ENCODE peak calls at places on chromosomes 6 and 20, in five cellular contexts. O, G, H, K and N are unnamed samples.

GRCh38 chr6:135883045-135883444 is 31.5 kb downstream of the PDE7B start:
- DNase-seq in O (no peak), G (no peak), H (no peak), K (no peak), N (no peak)

GRCh38 chr6:121668259-121668658 is 232.8 kb downstream of the GJA1 start:
- DNase-seq in O (no peak), G (no peak), H (no peak), K (no peak), N (no peak)

GRCh38 chr20:34824861-34825529 is 456 bp downstream of the NCOA6 start:
- DNase-seq in O (peak), G (peak), H (peak), K (no peak), N (peak)

GRCh38 chr6:21227486-21227885 is 366.1 kb upstream of the SOX4 start:
- DNase-seq in O (no peak), G (no peak), H (no peak), K (no peak), N (no peak)

GRCh38 chr20:3471397-3472021 is 691 bp downstream of the ATRN start:
- DNase-seq in O (no peak), G (no peak), H (no peak), K (no peak), N (no peak)

GRCh38 chr6:170201361-170201760 is 89.5 kb downstream of the DLL1 start:
- DNase-seq in O (no peak), G (no peak), H (no peak), K (no peak), N (no peak)

GRCh38 chr6:136088693-136089092 is 161.4 kb downstream of the MTFR2 start:
- DNase-seq in O (no peak), G (no peak), H (no peak), K (no peak), N (no peak)

GRCh38 chr6:164039954-164040375 is 625.4 kb downstream of the QKI start:
- DNase-seq in O (peak), G (peak), H (no peak), K (no peak), N (no peak)

GRCh38 chr6:158377866-158378265 is 65.6 kb downstream of the TULP4 start:
- DNase-seq in O (peak), G (no peak), H (no peak), K (no peak), N (no peak)

GRCh38 chr20:14860410-14860814 is 523.0 kb upstream of the FLRT3 start:
- DNase-seq in O (no peak), G (no peak), H (no peak), K (no peak), N (no peak)

GRCh38 chr20:35837577-35838195 is 65.9 kb downstream of the PHF20 start:
- DNase-seq in O (no peak), G (no peak), H (no peak), K (no peak), N (no peak)

GRCh38 chr20:12354725-12355124 is 437.0 kb downstream of the BTBD3 start:
- DNase-seq in O (peak), G (no peak), H (no peak), K (no peak), N (no peak)

GRCh38 chr6:111759836-111760785 is 113.1 kb downstream of the FYN start:
- DNase-seq in O (no peak), G (no peak), H (no peak), K (no peak), N (no peak)

GRCh38 chr6:41642960-41643898 is 5.0 kb downstream of the MDFI start:
- DNase-seq in O (no peak), G (no peak), H (no peak), K (no peak), N (no peak)

GRCh38 chr6:44022296-44022661 is 105.0 kb downstream of the MRPL14 start:
- DNase-seq in O (no peak), G (no peak), H (no peak), K (peak), N (no peak)

GRCh38 chr20:642398-643174 is 10.4 kb downstream of the SRXN1 start:
- DNase-seq in O (peak), G (peak), H (peak), K (no peak), N (no peak)

GRCh38 chr6:139129284-139129683 is 5.6 kb upstream of the HECA start:
- DNase-seq in O (no peak), G (no peak), H (no peak), K (no peak), N (no peak)

GRCh38 chr6:44452725-44453124 is 65.2 kb downstream of the CDC5L start:
- DNase-seq in O (no peak), G (no peak), H (no peak), K (no peak), N (no peak)

GRCh38 chr6:33433560-33434191 is 13.8 kb downstream of the SYNGAP1 start:
- DNase-seq in O (no peak), G (peak), H (no peak), K (no peak), N (no peak)

GRCh38 chr20:53706511-53707031 is 112.9 kb upstream of the ZNF217 start:
- DNase-seq in O (no peak), G (no peak), H (no peak), K (no peak), N (peak)

GRCh38 chr20:57586370-57586793 is 25.5 kb downstream of the PCK1 start:
- DNase-seq in O (no peak), G (no peak), H (no peak), K (no peak), N (no peak)

GRCh38 chr6:137867685-137868509 is 838 bp downstream of the TNFAIP3 start:
- DNase-seq in O (peak), G (no peak), H (no peak), K (no peak), N (no peak)

GRCh38 chr20:62236674-62236996 is 1.7 kb upstream of the OSBPL2 start:
- DNase-seq in O (no peak), G (no peak), H (no peak), K (no peak), N (no peak)

GRCh38 chr6:143594647-143595046 is 83.1 kb upstream of the PHACTR2 start:
- DNase-seq in O (no peak), G (no peak), H (no peak), K (no peak), N (no peak)

GRCh38 chr6:122778961-122779671 is 400 bp upstream of the FABP7 start:
- DNase-seq in O (no peak), G (no peak), H (no peak), K (no peak), N (no peak)

GRCh38 chr6:101883398-101883975 is 490.0 kb downstream of the GRIK2 start:
- DNase-seq in O (no peak), G (no peak), H (no peak), K (no peak), N (no peak)

GRCh38 chr6:82773061-82773717 is 292.5 kb downstream of the UBE3D start:
- DNase-seq in O (no peak), G (no peak), H (no peak), K (no peak), N (no peak)

GRCh38 chr6:16547586-16547985 is 213.7 kb downstream of the ATXN1 start:
- DNase-seq in O (no peak), G (no peak), H (no peak), K (no peak), N (no peak)

GRCh38 chr6:26575494-26575939 is 21.2 kb upstream of the ABT1 start:
- DNase-seq in O (no peak), G (no peak), H (no peak), K (no peak), N (no peak)

GRCh38 chr6:12312736-12313135 is 22.6 kb downstream of the EDN1 start:
- DNase-seq in O (no peak), G (no peak), H (no peak), K (no peak), N (no peak)

GRCh38 chr6:27177454-27178000 is 70.0 kb upstream of the PRSS16 start:
- DNase-seq in O (peak), G (peak), H (peak), K (peak), N (peak)

GRCh38 chr6:115591973-115592486 is 468.7 kb downstream of the FRK start:
- DNase-seq in O (no peak), G (no peak), H (no peak), K (no peak), N (no peak)

GRCh38 chr20:32672982-32673727 is 586 bp downstream of the C20orf203 start:
- DNase-seq in O (no peak), G (peak), H (no peak), K (no peak), N (peak)

GRCh38 chr6:90263653-90264052 is 33.0 kb downstream of the BACH2 start:
- DNase-seq in O (no peak), G (no peak), H (no peak), K (no peak), N (no peak)

GRCh38 chr6:4018194-4019111 is 60.5 kb downstream of the FAM217A start:
- DNase-seq in O (peak), G (peak), H (peak), K (peak), N (peak)
- TF ChIP-seq CTCF in O (peak), G (peak), H (peak), K (no peak), N (peak)

DNA sequence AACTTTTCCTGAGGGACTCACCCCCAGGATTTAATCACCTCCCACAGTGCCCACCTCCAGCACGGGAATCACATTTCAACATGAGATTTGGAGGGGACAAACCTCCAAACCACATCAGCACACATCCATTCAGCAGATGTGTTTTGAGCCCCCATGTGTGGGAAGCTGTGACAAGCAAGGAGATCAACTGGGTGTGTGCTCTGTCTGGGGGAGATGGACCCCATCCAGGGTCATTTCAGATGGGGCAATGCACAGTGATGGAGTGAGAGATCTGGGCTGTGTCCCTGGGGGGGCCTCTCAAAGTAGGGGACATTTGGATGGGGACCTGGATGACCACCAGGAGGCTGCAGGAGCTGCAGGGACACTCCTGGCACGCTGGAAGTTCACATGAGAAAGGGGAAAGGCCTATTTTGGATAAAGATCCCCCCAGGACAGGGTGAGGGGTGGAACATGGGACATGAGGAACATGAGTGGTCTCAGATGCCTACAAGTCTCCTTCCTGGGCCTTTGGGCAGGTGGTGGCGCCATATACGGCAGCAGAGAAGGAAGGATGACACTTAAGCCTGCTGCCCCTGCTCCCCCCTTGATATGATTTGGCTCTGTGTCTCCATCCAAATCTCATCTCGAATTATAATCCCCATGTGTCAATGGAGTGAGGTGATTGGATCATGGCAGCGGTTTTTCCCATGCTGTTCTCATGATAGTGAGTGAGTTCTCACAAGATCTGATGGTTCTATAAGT is 49.6 kb downstream of the SLC2A10 start:
- DNase-seq in O (no peak), G (no peak), H (no peak), K (no peak), N (no peak)
- TF ChIP-seq CTCF in O (no peak), G (no peak), H (no peak), K (no peak), N (no peak)

GRCh38 chr6:69768664-69769063 is 28.1 kb downstream of the LMBRD1 start:
- DNase-seq in O (no peak), G (no peak), H (no peak), K (no peak), N (no peak)
- TF ChIP-seq CTCF in O (no peak), G (no peak), H (peak), K (no peak), N (no peak)

DNA sequence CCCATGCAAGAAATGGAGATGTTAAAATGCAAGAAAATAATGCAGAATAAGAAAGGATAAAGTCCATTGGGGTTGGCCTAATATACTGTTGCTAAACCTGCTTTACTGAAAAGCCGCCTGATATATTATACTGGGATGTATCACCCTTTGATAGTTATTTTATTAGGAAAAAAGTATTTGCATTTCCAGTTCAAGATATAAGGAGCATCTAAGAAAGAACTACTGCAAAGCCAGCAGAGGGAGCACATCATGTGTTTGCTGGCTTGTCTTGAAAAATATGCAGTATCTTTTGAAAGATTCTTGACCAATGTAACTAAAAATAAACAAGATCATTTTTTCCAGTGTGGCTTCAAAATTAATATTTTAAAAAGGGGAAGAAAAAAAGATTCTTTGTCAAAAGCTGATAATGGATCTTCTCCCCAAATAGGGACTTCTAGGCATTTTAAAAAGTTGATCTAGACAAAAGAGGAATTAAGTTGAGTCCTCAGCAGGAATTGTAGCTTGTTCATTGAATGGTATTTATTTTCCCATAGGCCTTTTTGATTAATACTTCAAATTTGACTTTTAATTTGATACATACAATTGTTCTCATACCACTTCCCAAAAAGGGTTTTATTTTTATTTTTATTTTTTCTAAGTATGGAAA is 214.9 kb downstream of the ZFAND3 start:
- DNase-seq in O (no peak), G (no peak), H (no peak), K (no peak), N (no peak)
- TF ChIP-seq CTCF in O (peak), G (peak), H (peak), K (no peak), N (peak)